ENCODE peak calls at places on chromosomes 6 and 20, in nine cellular contexts. Q, D, W, E, I, X, G, V and Z are unnamed samples.

GRCh38 chr6:151119823-151120524 is 119.8 kb upstream of the AKAP12 start:
- DNase-seq in W (no peak), D (no peak), E (no peak), Q (no peak), V (no peak), I (no peak), G (no peak), X (no peak), Z (no peak)

GRCh38 chr6:12030993-12031550 is 19.0 kb downstream of the HIVEP1 start:
- DNase-seq in D (no peak), X (no peak), V (no peak), Q (no peak), E (no peak), G (no peak), W (no peak), I (no peak), Z (no peak)

GRCh38 chr6:104409913-104410312 is 449.8 kb downstream of the HACE1 start:
- DNase-seq in E (no peak), G (no peak), D (no peak), X (no peak), W (no peak), I (no peak), V (no peak), Q (no peak), Z (no peak)

GRCh38 chr6:138555294-138555988 is 56.1 kb upstream of the NHSL1 start:
- DNase-seq in G (peak; percentile 34), V (no peak), E (no peak), X (no peak), I (no peak), D (no peak), W (peak; percentile 19), Q (no peak), Z (peak; percentile 38)

GRCh38 chr20:45138451-45139300 is 14.4 kb upstream of the WFDC12 start:
- DNase-seq in V (no peak), I (peak; percentile 38), G (peak; percentile 31), D (peak; percentile 42), X (peak; percentile 93), W (peak; percentile 43), E (peak; percentile 22), Q (peak; percentile 47), Z (peak; percentile 37)

GRCh38 chr6:64672131-64672530 is 1034.9 kb downstream of the EYS start:
- DNase-seq in G (no peak), X (no peak), D (peak; percentile 65), V (no peak), I (no peak), W (no peak), E (no peak), Q (no peak), Z (no peak)

GRCh38 chr20:3785240-3786125 is 1.1 kb downstream of the CENPB start:
- DNase-seq in G (no peak), D (no peak), V (no peak), Q (no peak), X (no peak), W (peak; percentile 32), I (no peak), E (peak; percentile 46), Z (no peak)

GRCh38 chr6:142523485-142523884 is 221.7 kb downstream of the ADGRG6 start:
- DNase-seq in W (no peak), I (no peak), D (peak; percentile 46), X (no peak), Q (no peak), G (no peak), V (no peak), E (no peak), Z (no peak)

GRCh38 chr6:85865665-85866372 is 223.1 kb upstream of the SYNCRIP start:
- DNase-seq in W (peak; percentile 77), Q (no peak), X (peak; percentile 32), V (no peak), G (peak; percentile 54), E (no peak), D (peak; percentile 82), I (no peak), Z (no peak)

GRCh38 chr20:10536531-10536930 is 101.4 kb downstream of the SLX4IP start:
- DNase-seq in W (no peak), X (no peak), D (peak; percentile 60), I (no peak), Q (no peak), E (no peak), G (peak; percentile 37), V (no peak), Z (no peak)

GRCh38 chr6:158552055-158552795 is 7.7 kb upstream of the TMEM181 start:
- DNase-seq in V (no peak), Q (no peak), D (no peak), I (no peak), G (no peak), W (no peak), X (no peak), E (no peak), Z (no peak)

GRCh38 chr6:144607998-144608736 is 323.0 kb downstream of the UTRN start:
- DNase-seq in I (no peak), W (no peak), G (no peak), Q (no peak), E (no peak), D (no peak), X (no peak), V (no peak), Z (no peak)

GRCh38 chr20:52941803-52942202 is 30.4 kb upstream of the TSHZ2 start:
- DNase-seq in W (no peak), D (peak; percentile 75), X (no peak), G (no peak), V (no peak), I (no peak), Q (no peak), E (no peak), Z (no peak)

GRCh38 chr6:119148102-119148824 is 69.8 kb upstream of the FAM184A start:
- DNase-seq in I (no peak), X (peak; percentile 43), W (peak; percentile 67), E (peak; percentile 23), Q (no peak), D (peak; percentile 88), G (peak; percentile 62), V (no peak), Z (peak; percentile 28)